ENCODE peak calls at places on chromosome 11, in six cellular contexts. Y is CD4-positive, alpha-beta T cell; O is GDM1; J is anterior cingulate cortex; G is amniotic stem cell; R is iPS DF 6.9. B is an unnamed sample.

GRCh38 chr11:68016161-68016903 is 6.2 kb downstream of the ALDH3B1 start:
- DNase-seq in G (no peak), R (no peak), J (no peak), O (no peak), Y (no peak), B (no peak)

GRCh38 chr11:8071616-8072581 is 9.1 kb upstream of the TUB start:
- DNase-seq in Y (no peak), R (no peak), G (no peak), O (no peak), J (peak), B (no peak)

GRCh38 chr11:128474036-128474874 is 113.1 kb downstream of the ETS1 start:
- DNase-seq in Y (no peak), R (no peak), O (no peak), J (no peak), G (no peak), B (no peak)

GRCh38 chr11:3926458-3927095 is 71.1 kb downstream of the STIM1 start:
- DNase-seq in Y (no peak), O (no peak), G (no peak), J (no peak), R (no peak), B (peak)

GRCh38 chr11:93908689-93909088 is 58.3 kb upstream of the VSTM5 start:
- DNase-seq in Y (no peak), O (no peak), J (no peak), G (peak), R (no peak), B (peak)

GRCh38 chr11:115162919-115163318 is 341.3 kb downstream of the CADM1 start:
- DNase-seq in G (no peak), Y (no peak), O (no peak), R (no peak), J (no peak), B (no peak)

GRCh38 chr11:107257660-107258059 is 200.0 kb downstream of the CWF19L2 start:
- DNase-seq in J (no peak), G (no peak), O (no peak), R (no peak), Y (no peak), B (no peak)

GRCh38 chr11:64870176-64870892 is 8.1 kb downstream of the EHD1 start:
- DNase-seq in O (no peak), G (no peak), R (no peak), J (no peak), Y (no peak), B (peak)

GRCh38 chr11:88695701-88696414 is 358.3 kb upstream of the CTSC start:
- DNase-seq in R (no peak), Y (no peak), G (no peak), O (no peak), J (no peak), B (no peak)

B was measured in foreskin fibroblast.